ENCODE peak calls at places on chromosomes 6 and 20, in five cellular contexts. E, O, B, K and Z are unnamed samples.

GRCh38 chr6:71468841-71469750 is 180.5 kb downstream of the OGFRL1 start:
- DNase-seq in K (peak; percentile 89), B (peak; percentile 40), E (no peak), O (no peak), Z (no peak)

GRCh38 chr20:49945701-49946477 is 9.7 kb downstream of the RNF114 start:
- DNase-seq in O (no peak), K (no peak), E (no peak), B (no peak), Z (no peak)

GRCh38 chr6:111805511-111806181 is 67.6 kb downstream of the FYN start:
- DNase-seq in K (peak; percentile 85), B (peak; percentile 10), E (no peak), O (no peak), Z (no peak)

GRCh38 chr6:97437087-97437486 is 154.1 kb upstream of the MMS22L start:
- DNase-seq in K (peak; percentile 60), E (no peak), O (no peak), B (peak; percentile 55), Z (no peak)

GRCh38 chr6:56490994-56491393 is 151.7 kb downstream of the DST start:
- DNase-seq in O (no peak), E (no peak), K (peak; percentile 68), B (no peak), Z (no peak)

GRCh38 chr6:131177996-131178395 is 42.7 kb downstream of the AKAP7 start:
- DNase-seq in E (no peak), K (no peak), O (no peak), B (no peak), Z (no peak)

GRCh38 chr20:11229772-11230171 is 556.0 kb upstream of the JAG1 start:
- DNase-seq in E (peak; percentile 42), B (peak; percentile 65), O (no peak), K (peak; percentile 68), Z (no peak)

GRCh38 chr20:45433316-45433715 is 17.4 kb downstream of the PIGT start:
- DNase-seq in O (no peak), K (peak; percentile 16), E (no peak), B (no peak), Z (no peak)

GRCh38 chr6:25329156-25329555 is 50.0 kb downstream of the CARMIL1 start:
- DNase-seq in E (no peak), B (peak; percentile 40), O (no peak), K (no peak), Z (no peak)

GRCh38 chr20:2234788-2235187 is 61.0 kb upstream of the TGM3 start:
- DNase-seq in B (no peak), O (peak; percentile 5), E (no peak), K (no peak), Z (no peak)